ENCODE peak calls at places on chromosomes 7 and 10, in six cellular contexts. M is astrocyte of the spinal cord; R is CD8-positive, alpha-beta T cell; F is GM10248; E is progenitor cell of endocrine pancreas; K is IMR-90. I is an unnamed sample.
A peak's percentile ranks its signal among the peaks of the same experiment; 100 is the strongest.

GRCh38 chr10:132612571-132613504 is 75.3 kb downstream of the INPP5A start:
- DNase-seq in M (no peak), R (no peak), F (no peak), E (no peak), K (peak; percentile 32), I (no peak)

GRCh38 chr10:102111276-102111675 is 8.9 kb downstream of the LDB1 start:
- DNase-seq in M (no peak), R (no peak), F (no peak), E (no peak), K (no peak), I (no peak)

GRCh38 chr7:78412216-78412858 is 613.8 kb downstream of the PHTF2 start:
- DNase-seq in M (no peak), R (no peak), F (no peak), E (no peak), K (no peak), I (peak; percentile 24)

GRCh38 chr7:19294629-19295028 is 149.4 kb upstream of the FERD3L start:
- DNase-seq in M (peak; percentile 52), R (no peak), F (no peak), E (no peak), K (peak; percentile 18), I (peak; percentile 55)

GRCh38 chr10:51733061-51733460 is 33.7 kb upstream of the CSTF2T start:
- DNase-seq in M (peak; percentile 5), R (no peak), F (no peak), E (no peak), K (peak; percentile 67), I (peak; percentile 7)

GRCh38 chr7:101960323-101960722 is 142.9 kb downstream of the CUX1 start:
- DNase-seq in M (no peak), R (no peak), F (no peak), E (no peak), K (no peak), I (no peak)

GRCh38 chr7:73799282-73800141 is 29.4 kb upstream of the CLDN3 start:
- DNase-seq in M (no peak), R (no peak), F (no peak), E (no peak), K (no peak), I (no peak)

GRCh38 chr10:49225218-49225876 is 37.2 kb upstream of the TMEM273 start:
- DNase-seq in M (no peak), R (no peak), F (no peak), E (no peak), K (no peak), I (no peak)

GRCh38 chr10:22681783-22682183 is 32.6 kb downstream of the PIP4K2A start:
- DNase-seq in M (peak; percentile 77), R (peak; percentile 54), F (no peak), E (no peak), K (peak; percentile 74), I (peak; percentile 75)

GRCh38 chr10:28180654-28181053 is 122.2 kb downstream of the MPP7 start:
- DNase-seq in M (no peak), R (no peak), F (no peak), E (no peak), K (peak; percentile 13), I (no peak)

GRCh38 chr10:11171452-11171851 is 153.8 kb downstream of the CELF2 start:
- DNase-seq in M (no peak), R (no peak), F (no peak), E (no peak), K (no peak), I (no peak)

GRCh38 chr10:88707429-88708110 is 1.5 kb downstream of the LIPK start:
- DNase-seq in M (peak; percentile 84), R (no peak), F (no peak), E (no peak), K (peak; percentile 81), I (peak; percentile 78)

GRCh38 chr7:111593343-111593742 is 31.1 kb upstream of the IMMP2L start:
- DNase-seq in M (no peak), R (no peak), F (no peak), E (no peak), K (no peak), I (no peak)

GRCh38 chr7:11212080-11212711 is 238.5 kb downstream of the PHF14 start:
- DNase-seq in M (peak; percentile 73), R (peak; percentile 36), F (peak; percentile 39), E (peak; percentile 25), K (peak; percentile 66), I (peak; percentile 39)

GRCh38 chr7:29499932-29500331 is 63.7 kb upstream of the PRR15 start:
- DNase-seq in M (no peak), R (no peak), F (no peak), E (no peak), K (no peak), I (no peak)

GRCh38 chr10:6875229-6875544 is 295.1 kb upstream of the PRKCQ start:
- DNase-seq in M (no peak), R (no peak), F (no peak), E (no peak), K (no peak), I (no peak)

GRCh38 chr10:6877351-6878066 is 297.4 kb upstream of the PRKCQ start:
- DNase-seq in M (peak; percentile 8), R (no peak), F (no peak), E (no peak), K (no peak), I (no peak)

DNA sequence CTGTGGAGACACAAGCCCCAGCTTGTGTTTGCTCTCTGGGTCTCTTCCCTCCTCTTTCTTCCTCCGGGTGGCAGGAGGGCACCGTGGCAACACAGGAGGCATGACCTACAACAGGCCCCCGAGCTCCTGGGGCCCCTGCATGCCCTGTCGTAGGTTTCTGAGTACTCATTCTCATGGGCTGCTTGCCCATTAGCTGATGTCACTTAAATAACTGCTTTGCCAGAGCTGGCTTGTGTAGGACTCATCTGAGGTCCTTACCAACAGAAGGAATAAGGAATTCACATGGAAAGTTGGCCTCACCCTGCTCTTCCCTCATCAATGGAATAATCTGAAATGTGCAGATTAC is 298.0 kb upstream of the PRKCQ start:
- DNase-seq in M (peak; percentile 26), R (no peak), F (no peak), E (no peak), K (no peak), I (no peak)
- TF ChIP-seq CTCF in M (no peak), R (no peak), F (no peak), E (no peak), K (no peak), I (no peak)

GRCh38 chr7:13992621-13992982 is 3.1 kb upstream of the ETV1 start:
- DNase-seq in M (no peak), R (no peak), F (no peak), E (no peak), K (no peak), I (no peak)

GRCh38 chr7:13991791-13992620 is 2.5 kb upstream of the ETV1 start:
- DNase-seq in M (no peak), R (no peak), F (no peak), E (no peak), K (no peak), I (no peak)

GRCh38 chr7:13990319-13990983 is 985 bp upstream of the ETV1 start:
- DNase-seq in M (peak; percentile 72), R (no peak), F (peak; percentile 32), E (no peak), K (peak; percentile 37), I (peak; percentile 46)

GRCh38 chr7:13989944-13990295 is 454 bp upstream of the ETV1 start:
- DNase-seq in M (no peak), R (no peak), F (no peak), E (no peak), K (no peak), I (no peak)

DNA sequence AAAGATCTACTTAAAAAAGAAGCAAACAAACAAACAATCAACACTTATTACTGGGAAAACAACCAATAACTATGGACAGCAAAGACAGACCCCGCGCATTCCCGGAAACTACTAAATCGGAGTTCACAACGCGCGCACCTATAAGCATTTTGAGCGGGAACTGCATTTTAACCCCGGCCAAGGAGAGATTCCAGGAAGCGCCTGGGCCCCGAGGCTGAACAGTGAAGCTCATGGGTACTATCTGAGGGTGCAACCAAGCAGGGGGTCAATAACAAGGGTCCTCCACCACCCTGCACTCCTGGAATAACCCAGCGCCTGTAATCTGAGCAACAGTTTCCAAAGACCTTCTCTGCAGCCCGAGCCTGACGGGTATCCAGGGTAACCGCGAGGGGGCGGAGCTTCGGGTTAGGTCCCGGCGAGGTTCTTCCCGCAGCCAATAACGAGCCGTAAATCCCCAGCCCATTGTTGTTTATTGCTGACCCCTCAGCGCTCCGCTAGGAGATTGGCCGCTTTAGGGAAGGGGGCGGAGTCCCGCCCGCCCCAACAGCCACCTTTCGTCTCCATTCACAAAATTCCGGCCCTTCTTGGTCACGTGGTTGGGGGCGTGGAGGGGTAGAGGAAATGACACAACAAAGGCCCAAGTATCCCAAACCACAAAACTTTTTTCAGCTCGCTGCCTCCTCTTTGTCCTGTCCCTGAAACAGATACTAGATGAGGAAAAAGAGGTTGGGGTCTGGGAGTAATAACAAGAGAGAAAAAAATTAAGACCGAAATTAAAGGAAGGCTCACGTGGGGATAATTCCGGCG is 1.7 kb upstream of the ETV1 start:
- DNase-seq in M (peak; percentile 99), R (peak; percentile 48), F (peak; percentile 38), E (peak; percentile 88), K (peak; percentile 98), I (peak; percentile 97)
- TF ChIP-seq CTCF in M (no peak), R (no peak), F (no peak), E (no peak), K (no peak), I (peak; percentile 52)

GRCh38 chr7:47661051-47661714 is 79.3 kb upstream of the TNS3 start:
- DNase-seq in M (no peak), R (no peak), F (peak; percentile 38), E (no peak), K (no peak), I (no peak)
- TF ChIP-seq CTCF in M (no peak), R (no peak), F (no peak), E (no peak), K (no peak), I (no peak)

GRCh38 chr7:107746006-107746405 is 2.1 kb downstream of the CBLL1 start:
- DNase-seq in M (no peak), R (no peak), F (no peak), E (no peak), K (peak; percentile 61), I (no peak)

GRCh38 chr7:107742678-107743566 is 1.0 kb upstream of the CBLL1 start:
- DNase-seq in M (no peak), R (peak; percentile 8), F (peak; percentile 46), E (peak; percentile 41), K (no peak), I (no peak)

GRCh38 chr7:107744345-107744750 is 406 bp downstream of the CBLL1 start:
- DNase-seq in M (no peak), R (no peak), F (no peak), E (no peak), K (no peak), I (no peak)

DNA sequence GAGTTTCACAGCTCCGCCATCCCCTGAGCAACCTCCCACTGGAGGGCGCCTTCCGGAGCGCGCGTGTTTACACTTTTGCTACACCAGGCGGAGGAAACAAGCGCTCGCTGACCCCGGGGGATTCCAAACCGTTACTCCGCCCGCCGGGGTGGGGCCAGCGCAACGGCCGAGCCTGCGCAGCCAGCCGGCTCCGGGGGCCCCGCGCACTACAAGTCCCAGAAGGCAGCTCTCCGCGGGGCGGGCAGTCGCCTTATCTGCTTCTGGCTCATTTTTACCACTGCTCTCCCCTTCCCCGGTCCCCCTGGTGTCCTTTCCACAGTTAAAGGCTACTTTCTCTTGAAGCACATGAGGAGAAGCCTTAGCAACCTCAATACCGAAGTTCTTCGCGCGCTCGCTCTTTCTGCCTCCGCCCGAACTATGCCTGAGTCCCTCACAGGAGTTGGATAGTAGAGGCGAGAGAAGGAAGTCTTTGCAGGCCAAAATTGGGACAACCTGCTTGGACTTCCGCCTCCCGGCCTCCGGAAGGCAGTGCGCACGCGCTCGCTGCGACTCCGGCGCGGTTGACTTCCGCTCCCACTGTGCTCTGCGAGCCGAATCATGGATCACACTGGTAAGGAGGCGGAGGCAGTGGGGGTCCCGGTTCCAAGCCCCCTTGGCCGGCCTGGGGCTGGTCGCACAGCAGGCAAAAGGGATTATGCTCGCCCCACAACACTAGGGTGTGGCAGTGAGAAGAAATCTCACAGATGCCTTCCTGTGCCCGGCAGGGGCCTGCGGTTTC is at the start of gene CBLL1:
- DNase-seq in M (peak; percentile 98), R (peak; percentile 97), F (peak; percentile 91), E (peak; percentile 92), K (peak; percentile 94), I (peak; percentile 94)
- TF ChIP-seq CTCF in M (peak; percentile 87), R (peak; percentile 68), F (peak; percentile 82), E (peak; percentile 73), K (peak; percentile 85), I (peak; percentile 83)

I was measured in HFFc6.